ENCODE peak calls at places on chromosomes 1 and 21, in seven cellular contexts. One of them, this sample, is unnamed. For H3K4me1, the result is how much of the 10 kb centered on the place peaks cover.

GRCh38 chr1:66438062-66438970 is 95.6 kb upstream of the SGIP1 start:
- DNase-seq in mesendoderm: no peak
- DNase-seq in IMR-90: no peak
- DNase-seq in H9: no peak
- DNase-seq in mesenchymal stem cell: no peak
- DNase-seq in H1: no peak
- DNase-seq in trophoblast cell: no peak
- DNase-seq in this sample: no peak

GRCh38 chr1:64631346-64632052 is 113.4 kb upstream of the RAVER2 start:
- DNase-seq in mesendoderm: no peak
- DNase-seq in IMR-90: no peak
- DNase-seq in H9: no peak
- DNase-seq in mesenchymal stem cell: no peak
- DNase-seq in H1: no peak
- DNase-seq in trophoblast cell: no peak
- DNase-seq in this sample: peak

GRCh38 chr1:30724175-30724574 is 790 bp upstream of the MATN1 start:
- DNase-seq in mesendoderm: no peak
- DNase-seq in IMR-90: no peak
- DNase-seq in H9: no peak
- DNase-seq in mesenchymal stem cell: no peak
- DNase-seq in H1: no peak
- DNase-seq in trophoblast cell: no peak
- DNase-seq in this sample: no peak

GRCh38 chr1:147641695-147642592 is 28.4 kb downstream of the ACP6 start:
- DNase-seq in mesendoderm: peak
- DNase-seq in IMR-90: peak
- DNase-seq in H9: no peak
- DNase-seq in mesenchymal stem cell: peak
- DNase-seq in H1: peak
- DNase-seq in trophoblast cell: peak
- DNase-seq in this sample: peak

GRCh38 chr1:205812271-205812877 is 624 bp downstream of the SLC41A1 start:
- DNase-seq in mesendoderm: peak
- DNase-seq in IMR-90: peak
- DNase-seq in H9: peak
- DNase-seq in mesenchymal stem cell: peak
- DNase-seq in H1: peak
- DNase-seq in trophoblast cell: no peak
- DNase-seq in this sample: peak

GRCh38 chr1:39370602-39371001 is 120.8 kb upstream of the BMP8A start:
- DNase-seq in mesendoderm: no peak
- DNase-seq in IMR-90: no peak
- DNase-seq in H9: no peak
- DNase-seq in mesenchymal stem cell: no peak
- DNase-seq in H1: no peak
- DNase-seq in trophoblast cell: no peak
- DNase-seq in this sample: no peak

GRCh38 chr1:230282157-230282556 is 144.0 kb downstream of the PGBD5 start:
- DNase-seq in mesendoderm: no peak
- DNase-seq in IMR-90: no peak
- DNase-seq in H9: no peak
- DNase-seq in mesenchymal stem cell: no peak
- DNase-seq in H1: no peak
- DNase-seq in trophoblast cell: no peak
- DNase-seq in this sample: no peak

GRCh38 chr1:98940680-98941079 is 64.0 kb downstream of the PLPPR5 start:
- DNase-seq in mesendoderm: peak
- DNase-seq in IMR-90: peak
- DNase-seq in H9: no peak
- DNase-seq in mesenchymal stem cell: no peak
- DNase-seq in H1: no peak
- DNase-seq in trophoblast cell: no peak
- DNase-seq in this sample: no peak

GRCh38 chr1:29344336-29344735 is 108.0 kb downstream of the PTPRU start:
- DNase-seq in mesendoderm: no peak
- DNase-seq in IMR-90: no peak
- DNase-seq in H9: no peak
- DNase-seq in mesenchymal stem cell: no peak
- DNase-seq in H1: no peak
- DNase-seq in trophoblast cell: no peak
- DNase-seq in this sample: no peak

GRCh38 chr1:225454067-225454618 is 26.3 kb upstream of the LBR start:
- DNase-seq in mesendoderm: no peak
- DNase-seq in IMR-90: peak
- DNase-seq in H9: no peak
- DNase-seq in mesenchymal stem cell: peak
- DNase-seq in H1: no peak
- DNase-seq in trophoblast cell: no peak
- DNase-seq in this sample: no peak

GRCh38 chr21:44609193-44609592 is 2.7 kb upstream of the KRTAP10-8 start:
- DNase-seq in mesendoderm: no peak
- DNase-seq in IMR-90: no peak
- DNase-seq in H9: no peak
- DNase-seq in mesenchymal stem cell: no peak
- DNase-seq in H1: no peak
- DNase-seq in trophoblast cell: no peak
- DNase-seq in this sample: no peak

GRCh38 chr1:222247811-222248310 is 300.0 kb downstream of the HHIPL2 start:
- DNase-seq in mesendoderm: no peak
- DNase-seq in IMR-90: no peak
- DNase-seq in H9: no peak
- DNase-seq in mesenchymal stem cell: no peak
- DNase-seq in H1: no peak
- DNase-seq in trophoblast cell: no peak
- DNase-seq in this sample: no peak

GRCh38 chr1:89672489-89673183 is 39.7 kb downstream of the LRRC8C start:
- DNase-seq in mesendoderm: no peak
- DNase-seq in IMR-90: peak
- DNase-seq in H9: no peak
- DNase-seq in mesenchymal stem cell: peak
- DNase-seq in H1: no peak
- DNase-seq in trophoblast cell: no peak
- DNase-seq in this sample: no peak

GRCh38 chr1:7702365-7702764 is 68.7 kb upstream of the VAMP3 start:
- DNase-seq in mesendoderm: peak
- DNase-seq in IMR-90: no peak
- DNase-seq in H9: peak
- DNase-seq in mesenchymal stem cell: no peak
- DNase-seq in H1: no peak
- DNase-seq in trophoblast cell: no peak
- DNase-seq in this sample: no peak

GRCh38 chr1:167333114-167333513 is 112.4 kb downstream of the POU2F1 start:
- DNase-seq in mesendoderm: no peak
- DNase-seq in IMR-90: no peak
- DNase-seq in H9: no peak
- DNase-seq in mesenchymal stem cell: no peak
- DNase-seq in H1: no peak
- DNase-seq in trophoblast cell: no peak
- DNase-seq in this sample: no peak

GRCh38 chr1:29125237-29125641 is 1.5 kb upstream of the TMEM200B start:
- DNase-seq in mesendoderm: no peak
- DNase-seq in IMR-90: no peak
- DNase-seq in H9: no peak
- DNase-seq in mesenchymal stem cell: no peak
- DNase-seq in H1: no peak
- DNase-seq in trophoblast cell: no peak
- DNase-seq in this sample: peak

GRCh38 chr1:85078903-85079302 is 30.6 kb upstream of the MCOLN3 start:
- DNase-seq in mesendoderm: peak
- DNase-seq in IMR-90: peak
- DNase-seq in H9: no peak
- DNase-seq in mesenchymal stem cell: peak
- DNase-seq in H1: no peak
- DNase-seq in trophoblast cell: no peak
- DNase-seq in this sample: no peak

DNA sequence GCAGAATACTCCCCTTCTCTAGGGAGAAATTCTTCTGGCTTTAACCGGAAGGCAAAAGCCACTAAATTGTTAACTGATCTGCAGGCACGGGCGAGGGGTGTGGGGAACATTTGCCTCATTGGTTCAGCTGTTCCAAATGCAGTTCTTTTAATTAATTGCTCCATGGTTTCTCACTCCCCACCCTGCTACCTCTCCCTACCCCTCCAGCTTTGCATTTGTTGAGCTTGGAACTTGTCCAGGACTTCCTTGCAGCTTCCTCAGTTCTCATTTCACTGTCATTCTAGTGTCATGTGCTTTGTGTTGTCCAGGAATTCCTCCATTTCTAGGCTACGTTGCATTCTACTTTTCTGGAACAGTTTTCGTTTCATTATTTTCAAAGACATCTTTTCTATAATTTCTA is 132.6 kb upstream of the LMO4 start:
- DNase-seq in mesendoderm: no peak
- DNase-seq in IMR-90: no peak
- DNase-seq in H9: no peak
- DNase-seq in mesenchymal stem cell: no peak
- DNase-seq in H1: no peak
- DNase-seq in trophoblast cell: no peak
- DNase-seq in this sample: no peak
- H3K4me1 ChIP-seq in mesendoderm: under half
- H3K4me1 ChIP-seq in IMR-90: under half
- H3K4me1 ChIP-seq in H9: under half
- H3K4me1 ChIP-seq in mesenchymal stem cell: under half
- H3K4me1 ChIP-seq in H1: under half
- H3K4me1 ChIP-seq in trophoblast cell: under half
- H3K4me1 ChIP-seq in this sample: under half

GRCh38 chr1:178571807-178572206 is 58.9 kb downstream of the TEX35 start:
- DNase-seq in mesendoderm: no peak
- DNase-seq in IMR-90: no peak
- DNase-seq in H9: no peak
- DNase-seq in mesenchymal stem cell: no peak
- DNase-seq in H1: no peak
- DNase-seq in trophoblast cell: no peak
- DNase-seq in this sample: no peak

GRCh38 chr1:178575611-178576331 is 62.9 kb downstream of the TEX35 start:
- DNase-seq in mesendoderm: no peak
- DNase-seq in IMR-90: peak
- DNase-seq in H9: no peak
- DNase-seq in mesenchymal stem cell: peak
- DNase-seq in H1: no peak
- DNase-seq in trophoblast cell: no peak
- DNase-seq in this sample: no peak

GRCh38 chr1:178573330-178573729 is 60.4 kb downstream of the TEX35 start:
- DNase-seq in mesendoderm: no peak
- DNase-seq in IMR-90: no peak
- DNase-seq in H9: no peak
- DNase-seq in mesenchymal stem cell: no peak
- DNase-seq in H1: no peak
- DNase-seq in trophoblast cell: no peak
- DNase-seq in this sample: no peak

GRCh38 chr1:178574345-178574744 is 61.4 kb downstream of the TEX35 start:
- DNase-seq in mesendoderm: no peak
- DNase-seq in IMR-90: no peak
- DNase-seq in H9: no peak
- DNase-seq in mesenchymal stem cell: no peak
- DNase-seq in H1: no peak
- DNase-seq in trophoblast cell: no peak
- DNase-seq in this sample: no peak

DNA sequence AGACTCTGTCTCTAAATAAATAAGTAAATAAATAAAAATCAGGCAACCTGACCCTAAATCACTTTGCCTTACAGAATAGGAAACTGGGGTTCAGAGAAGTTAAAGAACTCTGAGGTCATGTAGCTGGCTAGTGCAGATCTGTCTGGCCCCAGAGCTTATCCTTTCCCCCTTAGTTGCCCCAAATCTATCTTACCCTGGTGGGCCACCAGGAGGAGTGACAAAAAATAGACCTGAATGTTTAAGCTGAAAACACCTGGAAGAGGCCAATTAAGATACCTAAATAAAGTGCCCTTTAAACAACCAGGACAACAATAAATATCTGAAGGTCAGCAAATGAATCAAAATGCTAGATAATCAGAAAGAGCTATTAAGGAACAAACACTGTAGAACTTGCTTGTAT is 59.7 kb downstream of the TEX35 start:
- DNase-seq in mesendoderm: peak
- DNase-seq in IMR-90: no peak
- DNase-seq in H9: no peak
- DNase-seq in mesenchymal stem cell: no peak
- DNase-seq in H1: no peak
- DNase-seq in trophoblast cell: no peak
- DNase-seq in this sample: no peak
- H3K4ac ChIP-seq in mesendoderm: no peak
- H3K4ac ChIP-seq in IMR-90: no peak
- H3K4ac ChIP-seq in H9: no peak
- H3K4ac ChIP-seq in mesenchymal stem cell: no peak
- H3K4ac ChIP-seq in H1: no peak
- H3K4ac ChIP-seq in trophoblast cell: no peak
- H3K4ac ChIP-seq in this sample: no peak

DNA sequence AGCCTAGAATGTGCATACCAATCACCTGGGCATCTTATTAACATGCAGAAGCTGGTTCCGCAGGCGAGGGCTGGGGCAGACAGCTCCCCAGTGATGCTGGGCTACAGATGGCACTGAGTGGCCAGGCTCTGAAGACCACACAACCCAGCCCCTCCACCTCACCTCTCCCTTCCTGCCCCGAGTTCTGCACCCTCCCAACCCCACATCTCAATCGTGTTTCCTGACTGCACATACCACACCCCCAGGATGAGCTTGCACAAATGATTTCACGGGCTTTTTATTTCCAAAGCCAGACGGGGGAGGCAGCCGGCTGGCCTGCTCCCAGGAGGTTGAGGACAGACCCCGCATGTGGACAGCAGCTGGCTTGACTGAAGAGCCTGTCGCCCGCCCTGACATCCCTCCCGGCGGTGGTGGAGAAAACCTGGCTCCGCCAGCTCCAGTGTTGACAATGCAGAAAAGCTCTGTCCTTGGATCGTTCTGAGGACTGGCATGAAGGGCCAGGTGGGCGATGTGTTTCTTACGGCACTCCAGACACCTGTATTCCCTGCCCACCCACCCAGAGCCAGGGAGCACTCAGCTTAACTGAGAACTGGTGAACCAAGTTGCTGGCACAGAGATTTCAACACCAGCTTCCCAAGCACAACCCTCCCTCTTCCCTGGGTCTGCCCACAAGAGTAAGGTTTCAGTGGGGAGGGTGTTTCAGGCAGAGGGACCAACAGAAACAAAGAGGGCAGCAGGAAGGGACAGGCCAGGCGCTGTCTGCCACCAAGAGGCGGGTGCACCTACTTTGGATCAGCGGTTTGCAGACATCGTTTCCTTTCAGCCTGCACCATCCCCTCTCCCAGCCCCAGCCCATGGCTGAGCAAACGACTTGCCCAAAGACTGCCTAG is 21.6 kb upstream of the ALDH4A1 start:
- DNase-seq in mesendoderm: no peak
- DNase-seq in IMR-90: peak
- DNase-seq in H9: no peak
- DNase-seq in mesenchymal stem cell: no peak
- DNase-seq in H1: no peak
- DNase-seq in trophoblast cell: no peak
- DNase-seq in this sample: no peak
- H3K4me1 ChIP-seq in mesendoderm: under half
- H3K4me1 ChIP-seq in IMR-90: under half
- H3K4me1 ChIP-seq in H9: under half
- H3K4me1 ChIP-seq in mesenchymal stem cell: half or more
- H3K4me1 ChIP-seq in H1: under half
- H3K4me1 ChIP-seq in trophoblast cell: under half
- H3K4me1 ChIP-seq in this sample: under half

GRCh38 chr21:21460979-21461378 is 462.8 kb downstream of the NCAM2 start:
- DNase-seq in mesendoderm: no peak
- DNase-seq in IMR-90: no peak
- DNase-seq in H9: no peak
- DNase-seq in mesenchymal stem cell: no peak
- DNase-seq in H1: no peak
- DNase-seq in trophoblast cell: no peak
- DNase-seq in this sample: no peak
- H3K4ac ChIP-seq in mesendoderm: no peak
- H3K4ac ChIP-seq in IMR-90: no peak
- H3K4ac ChIP-seq in H9: no peak
- H3K4ac ChIP-seq in mesenchymal stem cell: no peak
- H3K4ac ChIP-seq in H1: no peak
- H3K4ac ChIP-seq in trophoblast cell: no peak
- H3K4ac ChIP-seq in this sample: no peak

GRCh38 chr1:235639586-235640205 is 9.9 kb downstream of the GNG4 start:
- DNase-seq in mesendoderm: no peak
- DNase-seq in IMR-90: no peak
- DNase-seq in H9: no peak
- DNase-seq in mesenchymal stem cell: no peak
- DNase-seq in H1: no peak
- DNase-seq in trophoblast cell: no peak
- DNase-seq in this sample: no peak
- H3K4me1 ChIP-seq in mesendoderm: under half
- H3K4me1 ChIP-seq in IMR-90: under half
- H3K4me1 ChIP-seq in H9: under half
- H3K4me1 ChIP-seq in mesenchymal stem cell: under half
- H3K4me1 ChIP-seq in H1: under half
- H3K4me1 ChIP-seq in trophoblast cell: under half
- H3K4me1 ChIP-seq in this sample: under half

This sample was measured in neuronal stem cell.